ENCODE peak calls at places on chromosomes 4 and X, in five cellular contexts. R is hypothalamus, U is iPS DF 19.7, L is cardiac muscle cell, E is NCI-H446. X is an unnamed sample.

GRCh38 chr4:147480891-147481576 is at the start of gene EDNRA:
- DNase-seq in U (no peak), L (peak; percentile 60), R (no peak), E (no peak), X (no peak)

GRCh38 chr4:145660064-145660463 is 19.9 kb upstream of the C4orf51 start:
- DNase-seq in L (no peak), U (no peak), E (no peak), R (no peak), X (no peak)

GRCh38 chr4:81621490-81621889 is 149.8 kb upstream of the RASGEF1B start:
- DNase-seq in U (no peak), L (no peak), E (no peak), R (no peak), X (no peak)

GRCh38 chr4:48340276-48340904 is 939 bp upstream of the SLAIN2 start:
- DNase-seq in L (peak; percentile 75), R (no peak), U (no peak), E (no peak), X (no peak)

GRCh38 chrX:84188320-84188834 is 378 bp upstream of the RPS6KA6 start:
- DNase-seq in U (no peak), L (peak; percentile 61), E (peak; percentile 49), R (peak; percentile 38), X (peak; percentile 55)

GRCh38 chr4:172698256-172698655 is 470.4 kb upstream of the GALNT7 start:
- DNase-seq in U (no peak), L (no peak), E (no peak), R (no peak), X (no peak)

GRCh38 chr4:140163029-140163810 is 9.2 kb upstream of the MAML3 start:
- DNase-seq in E (peak; percentile 20), R (no peak), L (peak; percentile 85), U (no peak), X (no peak)

GRCh38 chr4:7423801-7424552 is 10.8 kb downstream of the PSAPL1 start:
- DNase-seq in L (no peak), R (peak; percentile 47), E (no peak), U (no peak), X (peak; percentile 37)

GRCh38 chrX:98523521-98523920 is 1639.8 kb downstream of the RPA4 start:
- DNase-seq in E (no peak), L (no peak), R (no peak), U (no peak), X (no peak)

GRCh38 chr4:164446516-164446915 is 307.4 kb upstream of the SMIM31 start:
- DNase-seq in U (no peak), R (no peak), L (no peak), E (no peak), X (no peak)

X was measured in T47D.